ENCODE peak calls at places on chromosomes 11 and 22, in seven cellular contexts. I, N, S, E, T, P and C are unnamed samples.

GRCh38 chr11:38365274-38365673 is 1767.2 kb upstream of the RAG2 start:
- DNase-seq in I (no peak), N (no peak), S (no peak), E (no peak), T (no peak), P (no peak), C (no peak)

GRCh38 chr22:33697640-33698039 is 222.6 kb downstream of the LARGE1 start:
- DNase-seq in I (no peak), N (no peak), S (no peak), E (no peak), T (no peak), P (peak; percentile 7), C (peak; percentile 59)

GRCh38 chr11:9688716-9689511 is 25.0 kb downstream of the SWAP70 start:
- DNase-seq in I (no peak), N (no peak), S (peak; percentile 81), E (no peak), T (peak; percentile 13), P (no peak), C (peak; percentile 81)

GRCh38 chr11:64095949-64096348 is 60.2 kb downstream of the FLRT1 start:
- DNase-seq in I (no peak), N (no peak), S (no peak), E (no peak), T (no peak), P (no peak), C (no peak)

GRCh38 chr22:48881326-48881980 is 946.2 kb downstream of the BRD1 start:
- DNase-seq in I (no peak), N (no peak), S (no peak), E (no peak), T (no peak), P (no peak), C (no peak)

GRCh38 chr11:115916596-115916995 is 412.4 kb upstream of the CADM1 start:
- DNase-seq in I (no peak), N (no peak), S (no peak), E (no peak), T (no peak), P (no peak), C (no peak)

GRCh38 chr11:11993814-11994213 is 14.6 kb downstream of the DKK3 start:
- DNase-seq in I (peak; percentile 53), N (peak; percentile 46), S (no peak), E (no peak), T (peak; percentile 25), P (no peak), C (peak; percentile 86)

GRCh38 chr11:79047356-79047755 is 393.5 kb downstream of the TENM4 start:
- DNase-seq in I (no peak), N (no peak), S (no peak), E (no peak), T (no peak), P (no peak), C (no peak)

GRCh38 chr11:71246559-71246958 is 5.8 kb downstream of the SHANK2 start:
- DNase-seq in I (no peak), N (no peak), S (no peak), E (no peak), T (no peak), P (no peak), C (no peak)

GRCh38 chr11:104819603-104820002 is 78.7 kb downstream of the CASP12 start:
- DNase-seq in I (no peak), N (no peak), S (no peak), E (no peak), T (no peak), P (no peak), C (no peak)

GRCh38 chr22:22565991-22566390 is 6.9 kb upstream of the PRAME start:
- DNase-seq in I (no peak), N (peak; percentile 4), S (no peak), E (no peak), T (no peak), P (no peak), C (peak; percentile 44)

GRCh38 chr11:123590296-123590912 is 64.0 kb downstream of the SCN3B start:
- DNase-seq in I (peak; percentile 23), N (peak; percentile 91), S (no peak), E (no peak), T (no peak), P (peak; percentile 50), C (peak; percentile 53)

GRCh38 chr22:31143038-31143437 is 2.7 kb upstream of the PLA2G3 start:
- DNase-seq in I (no peak), N (no peak), S (no peak), E (no peak), T (no peak), P (no peak), C (no peak)

DNA sequence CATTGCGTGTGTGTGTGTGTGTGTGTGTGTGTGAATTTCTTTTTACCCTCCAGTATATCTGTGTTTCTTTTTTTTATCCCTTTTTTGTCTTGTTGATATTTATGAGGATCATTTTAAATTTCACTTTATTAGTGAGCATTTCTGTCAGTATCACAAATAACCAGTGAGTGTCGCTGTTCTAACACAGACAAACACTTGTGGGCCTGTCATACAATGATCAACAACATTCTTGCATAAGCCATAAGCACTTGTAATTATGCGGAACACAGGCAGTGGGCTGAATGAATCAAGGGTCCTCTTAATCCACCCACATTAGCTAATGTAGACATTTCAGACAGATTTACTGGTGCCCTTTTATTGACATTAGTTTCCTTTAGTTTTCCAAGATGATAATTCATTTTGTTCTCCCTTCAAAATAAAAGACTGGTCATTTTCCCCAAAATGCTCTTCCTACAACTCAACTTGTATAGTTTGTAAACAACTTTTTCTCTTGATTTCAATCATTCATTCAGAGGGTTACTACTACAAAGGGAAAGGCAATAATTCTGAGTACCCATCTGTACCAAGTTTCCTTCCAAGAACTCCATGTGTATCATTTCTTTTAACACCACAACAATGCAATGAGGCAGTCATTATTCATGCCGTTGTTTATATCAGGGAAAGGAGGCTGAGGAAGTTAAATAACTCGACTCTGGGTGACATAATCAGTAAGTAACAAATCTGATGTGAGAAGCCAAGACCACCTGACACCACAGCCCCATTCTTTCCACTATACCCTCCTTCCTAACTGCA is 34.6 kb upstream of the ANO3 start:
- DNase-seq in I (peak; percentile 2), N (peak; percentile 77), S (no peak), E (no peak), T (peak; percentile 29), P (peak; percentile 58), C (peak; percentile 75)
- TF ChIP-seq CEBPB in I (no peak), N (no peak), S (no peak), E (no peak), T (peak; percentile 62), P (peak; percentile 31), C (peak; percentile 70)

DNA sequence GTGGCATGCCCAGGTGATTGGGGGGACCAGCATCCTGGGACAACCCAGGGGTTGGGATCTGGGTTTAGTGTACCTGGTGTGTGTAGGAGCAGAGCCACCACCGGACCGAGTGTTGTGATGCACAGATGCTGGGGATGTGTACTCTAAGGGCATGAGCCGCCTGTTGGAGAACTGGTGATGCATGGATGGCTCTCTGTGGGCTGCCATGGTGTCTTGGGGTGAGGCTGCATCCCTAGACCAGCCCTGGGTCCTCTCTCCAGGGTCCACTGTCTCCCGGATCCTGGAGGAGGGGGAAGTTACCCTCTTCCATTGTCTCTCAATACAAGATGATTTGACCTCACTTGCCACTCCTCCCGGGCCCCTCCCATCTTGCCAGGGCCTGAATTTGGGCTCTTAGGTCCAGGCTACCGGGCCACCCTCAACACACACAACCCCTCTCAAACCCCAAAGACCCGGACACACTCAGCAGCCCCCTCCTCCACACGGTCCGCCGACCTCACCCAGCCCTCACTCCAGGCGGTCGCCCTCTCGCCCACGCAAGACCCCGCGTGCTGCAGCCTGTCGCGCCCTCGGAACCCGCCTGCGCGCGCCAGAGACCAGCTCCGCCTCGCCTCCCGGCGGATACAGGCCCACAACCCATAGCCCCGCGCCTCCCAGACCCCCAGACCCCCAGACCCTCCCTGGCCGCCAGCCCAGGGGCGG is 578 bp downstream of the LRRC75B start:
- DNase-seq in I (no peak), N (peak; percentile 32), S (no peak), E (no peak), T (no peak), P (no peak), C (no peak)
- TF ChIP-seq CEBPB in I (no peak), N (no peak), S (no peak), E (no peak), T (no peak), P (no peak), C (no peak)

GRCh38 chr11:93143800-93144199 is 54.0 kb downstream of the SLC36A4 start:
- DNase-seq in I (no peak), N (no peak), S (no peak), E (no peak), T (no peak), P (no peak), C (peak; percentile 33)
- TF ChIP-seq CEBPB in I (no peak), N (no peak), S (no peak), E (no peak), T (no peak), P (no peak), C (no peak)

GRCh38 chr22:29944339-29944738 is 61.4 kb downstream of the MTMR3 start:
- DNase-seq in I (no peak), N (no peak), S (no peak), E (no peak), T (no peak), P (no peak), C (peak; percentile 4)

GRCh38 chr22:29946220-29946619 is 63.2 kb downstream of the MTMR3 start:
- DNase-seq in I (no peak), N (no peak), S (no peak), E (no peak), T (peak; percentile 43), P (no peak), C (no peak)

GRCh38 chr22:29949872-29950271 is 66.9 kb downstream of the MTMR3 start:
- DNase-seq in I (no peak), N (no peak), S (no peak), E (no peak), T (no peak), P (no peak), C (no peak)

GRCh38 chr22:29947410-29948387 is 64.7 kb downstream of the MTMR3 start:
- DNase-seq in I (no peak), N (no peak), S (no peak), E (no peak), T (no peak), P (no peak), C (peak; percentile 47)

GRCh38 chr22:29945435-29945834 is 62.5 kb downstream of the MTMR3 start:
- DNase-seq in I (no peak), N (no peak), S (no peak), E (no peak), T (no peak), P (no peak), C (no peak)
- TF ChIP-seq CEBPB in I (no peak), N (no peak), S (no peak), E (no peak), T (no peak), P (no peak), C (no peak)

GRCh38 chr11:77107950-77108349 is 5.3 kb downstream of the OMP start:
- DNase-seq in I (peak; percentile 36), N (peak; percentile 73), S (no peak), E (no peak), T (no peak), P (peak; percentile 60), C (peak; percentile 95)
- TF ChIP-seq CEBPB in I (no peak), N (no peak), S (no peak), E (no peak), T (no peak), P (no peak), C (no peak)

DNA sequence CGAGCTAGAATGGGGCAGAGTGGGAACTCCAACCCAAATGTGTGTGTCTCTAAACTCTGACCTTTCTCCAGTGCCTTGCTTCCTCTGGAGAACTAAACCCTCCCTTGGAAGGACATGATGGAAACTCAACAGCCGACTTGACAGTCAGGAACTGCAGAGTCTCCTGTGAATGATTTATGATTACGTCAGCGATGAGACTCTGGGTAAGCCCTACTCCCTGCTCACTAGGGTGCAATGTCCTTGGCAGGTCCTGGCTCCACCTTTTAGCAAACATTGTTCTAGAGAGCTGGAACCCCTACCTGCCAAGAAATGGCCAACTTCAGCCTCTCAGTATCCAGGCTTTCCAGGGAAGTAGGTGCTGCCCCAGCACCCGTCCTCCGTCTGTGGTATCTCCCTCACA is 96.1 kb upstream of the CD82 start:
- DNase-seq in I (no peak), N (peak; percentile 12), S (no peak), E (no peak), T (no peak), P (peak; percentile 19), C (no peak)
- TF ChIP-seq CEBPB in I (no peak), N (no peak), S (no peak), E (no peak), T (no peak), P (no peak), C (no peak)